ENCODE peak calls at places on chromosomes 5 and 9, in seven cellular contexts. One of them, this sample, is unnamed.

GRCh38 chr5:65021527-65022226 is 252.9 kb downstream of the CWC27 start:
- DNase-seq in stimulated activated CD8-positive, alpha-beta memory T cell treated with anti-CD3 and anti-CD28 coated beads, Interleukin-2, amount 100 ng/mL, for 48 hours: no peak
- DNase-seq in AG09319: no peak
- DNase-seq in COR-L47: no peak
- DNase-seq in activated CD4-positive, alpha-beta T cell treated with anti-CD3 and anti-CD28 coated beads for 24 hours: no peak
- DNase-seq in mucosa of gallbladder: no peak
- DNase-seq in GM19239: no peak
- DNase-seq in this sample: no peak

GRCh38 chr5:175347027-175347426 is 97.0 kb downstream of the DRD1 start:
- DNase-seq in stimulated activated CD8-positive, alpha-beta memory T cell treated with anti-CD3 and anti-CD28 coated beads, Interleukin-2, amount 100 ng/mL, for 48 hours: no peak
- DNase-seq in AG09319: no peak
- DNase-seq in COR-L47: no peak
- DNase-seq in activated CD4-positive, alpha-beta T cell treated with anti-CD3 and anti-CD28 coated beads for 24 hours: no peak
- DNase-seq in mucosa of gallbladder: no peak
- DNase-seq in GM19239: no peak
- DNase-seq in this sample: no peak

GRCh38 chr9:33157960-33158359 is 9.2 kb downstream of the B4GALT1 start:
- DNase-seq in stimulated activated CD8-positive, alpha-beta memory T cell treated with anti-CD3 and anti-CD28 coated beads, Interleukin-2, amount 100 ng/mL, for 48 hours: no peak
- DNase-seq in AG09319: no peak
- DNase-seq in COR-L47: no peak
- DNase-seq in activated CD4-positive, alpha-beta T cell treated with anti-CD3 and anti-CD28 coated beads for 24 hours: no peak
- DNase-seq in mucosa of gallbladder: no peak
- DNase-seq in GM19239: no peak
- DNase-seq in this sample: no peak

GRCh38 chr5:141573489-141574121 is 45.2 kb downstream of the DIAPH1 start:
- DNase-seq in stimulated activated CD8-positive, alpha-beta memory T cell treated with anti-CD3 and anti-CD28 coated beads, Interleukin-2, amount 100 ng/mL, for 48 hours: no peak
- DNase-seq in AG09319: no peak
- DNase-seq in COR-L47: no peak
- DNase-seq in activated CD4-positive, alpha-beta T cell treated with anti-CD3 and anti-CD28 coated beads for 24 hours: no peak
- DNase-seq in mucosa of gallbladder: no peak
- DNase-seq in GM19239: no peak
- DNase-seq in this sample: no peak

GRCh38 chr5:1472964-1473628 is 27.9 kb upstream of the SLC6A3 start:
- DNase-seq in stimulated activated CD8-positive, alpha-beta memory T cell treated with anti-CD3 and anti-CD28 coated beads, Interleukin-2, amount 100 ng/mL, for 48 hours: no peak
- DNase-seq in AG09319: no peak
- DNase-seq in COR-L47: no peak
- DNase-seq in activated CD4-positive, alpha-beta T cell treated with anti-CD3 and anti-CD28 coated beads for 24 hours: no peak
- DNase-seq in mucosa of gallbladder: no peak
- DNase-seq in GM19239: no peak
- DNase-seq in this sample: no peak

GRCh38 chr9:12934515-12935301 is 159.9 kb downstream of the LURAP1L start:
- DNase-seq in stimulated activated CD8-positive, alpha-beta memory T cell treated with anti-CD3 and anti-CD28 coated beads, Interleukin-2, amount 100 ng/mL, for 48 hours: no peak
- DNase-seq in AG09319: no peak
- DNase-seq in COR-L47: no peak
- DNase-seq in activated CD4-positive, alpha-beta T cell treated with anti-CD3 and anti-CD28 coated beads for 24 hours: no peak
- DNase-seq in mucosa of gallbladder: no peak
- DNase-seq in GM19239: no peak
- DNase-seq in this sample: no peak

GRCh38 chr5:14156611-14157493 is 13.7 kb downstream of the TRIO start:
- DNase-seq in stimulated activated CD8-positive, alpha-beta memory T cell treated with anti-CD3 and anti-CD28 coated beads, Interleukin-2, amount 100 ng/mL, for 48 hours: no peak
- DNase-seq in AG09319: peak
- DNase-seq in COR-L47: no peak
- DNase-seq in activated CD4-positive, alpha-beta T cell treated with anti-CD3 and anti-CD28 coated beads for 24 hours: no peak
- DNase-seq in mucosa of gallbladder: no peak
- DNase-seq in GM19239: no peak
- DNase-seq in this sample: no peak

GRCh38 chr5:38165435-38165834 is 92.9 kb upstream of the EGFLAM start:
- DNase-seq in stimulated activated CD8-positive, alpha-beta memory T cell treated with anti-CD3 and anti-CD28 coated beads, Interleukin-2, amount 100 ng/mL, for 48 hours: no peak
- DNase-seq in AG09319: no peak
- DNase-seq in COR-L47: no peak
- DNase-seq in activated CD4-positive, alpha-beta T cell treated with anti-CD3 and anti-CD28 coated beads for 24 hours: no peak
- DNase-seq in mucosa of gallbladder: no peak
- DNase-seq in GM19239: no peak
- DNase-seq in this sample: no peak

GRCh38 chr9:132783006-132783405 is 95.1 kb downstream of the AK8 start:
- DNase-seq in stimulated activated CD8-positive, alpha-beta memory T cell treated with anti-CD3 and anti-CD28 coated beads, Interleukin-2, amount 100 ng/mL, for 48 hours: no peak
- DNase-seq in AG09319: no peak
- DNase-seq in COR-L47: no peak
- DNase-seq in activated CD4-positive, alpha-beta T cell treated with anti-CD3 and anti-CD28 coated beads for 24 hours: no peak
- DNase-seq in mucosa of gallbladder: no peak
- DNase-seq in GM19239: no peak
- DNase-seq in this sample: no peak

GRCh38 chr9:115208503-115208902 is 90.5 kb upstream of the TNC start:
- DNase-seq in stimulated activated CD8-positive, alpha-beta memory T cell treated with anti-CD3 and anti-CD28 coated beads, Interleukin-2, amount 100 ng/mL, for 48 hours: no peak
- DNase-seq in AG09319: peak
- DNase-seq in COR-L47: no peak
- DNase-seq in activated CD4-positive, alpha-beta T cell treated with anti-CD3 and anti-CD28 coated beads for 24 hours: no peak
- DNase-seq in mucosa of gallbladder: no peak
- DNase-seq in GM19239: no peak
- DNase-seq in this sample: no peak

GRCh38 chr9:70539526-70539925 is 125.1 kb upstream of the KLF9 start:
- DNase-seq in stimulated activated CD8-positive, alpha-beta memory T cell treated with anti-CD3 and anti-CD28 coated beads, Interleukin-2, amount 100 ng/mL, for 48 hours: no peak
- DNase-seq in AG09319: no peak
- DNase-seq in COR-L47: no peak
- DNase-seq in activated CD4-positive, alpha-beta T cell treated with anti-CD3 and anti-CD28 coated beads for 24 hours: no peak
- DNase-seq in mucosa of gallbladder: no peak
- DNase-seq in GM19239: no peak
- DNase-seq in this sample: no peak

GRCh38 chr9:26462213-26462612 is 430.4 kb downstream of the CAAP1 start:
- DNase-seq in stimulated activated CD8-positive, alpha-beta memory T cell treated with anti-CD3 and anti-CD28 coated beads, Interleukin-2, amount 100 ng/mL, for 48 hours: no peak
- DNase-seq in AG09319: no peak
- DNase-seq in COR-L47: no peak
- DNase-seq in activated CD4-positive, alpha-beta T cell treated with anti-CD3 and anti-CD28 coated beads for 24 hours: no peak
- DNase-seq in mucosa of gallbladder: no peak
- DNase-seq in GM19239: no peak
- DNase-seq in this sample: no peak